ENCODE peak calls at places on chromosome 16, in six cellular contexts. One of them, this sample, is unnamed.

GRCh38 chr16:68367034-68367433 is 56.2 kb downstream of the PRMT7 start:
- DNase-seq in stimulated activated CD8-positive, alpha-beta memory T cell treated with anti-CD3 and anti-CD28 coated beads, Interleukin-4, amount 100 ng/mL, for 24 hours: no peak
- DNase-seq in amniotic epithelial cell: peak
- DNase-seq in skeletal muscle cell: no peak
- DNase-seq in NCI-H2081: peak
- DNase-seq in heart left ventricle: no peak
- DNase-seq in this sample: peak

GRCh38 chr16:9966569-9967157 is 215.6 kb downstream of the GRIN2A start:
- DNase-seq in stimulated activated CD8-positive, alpha-beta memory T cell treated with anti-CD3 and anti-CD28 coated beads, Interleukin-4, amount 100 ng/mL, for 24 hours: no peak
- DNase-seq in amniotic epithelial cell: no peak
- DNase-seq in skeletal muscle cell: no peak
- DNase-seq in NCI-H2081: no peak
- DNase-seq in heart left ventricle: no peak
- DNase-seq in this sample: peak

GRCh38 chr16:50310308-50311133 is 44.2 kb downstream of the ADCY7 start:
- DNase-seq in stimulated activated CD8-positive, alpha-beta memory T cell treated with anti-CD3 and anti-CD28 coated beads, Interleukin-4, amount 100 ng/mL, for 24 hours: no peak
- DNase-seq in amniotic epithelial cell: no peak
- DNase-seq in skeletal muscle cell: no peak
- DNase-seq in NCI-H2081: no peak
- DNase-seq in heart left ventricle: no peak
- DNase-seq in this sample: no peak

GRCh38 chr16:64437706-64438329 is 684.0 kb downstream of the CDH11 start:
- DNase-seq in stimulated activated CD8-positive, alpha-beta memory T cell treated with anti-CD3 and anti-CD28 coated beads, Interleukin-4, amount 100 ng/mL, for 24 hours: no peak
- DNase-seq in amniotic epithelial cell: peak
- DNase-seq in skeletal muscle cell: no peak
- DNase-seq in NCI-H2081: peak
- DNase-seq in heart left ventricle: no peak
- DNase-seq in this sample: no peak

GRCh38 chr16:74505011-74505410 is 83.7 kb upstream of the CLEC18B start:
- DNase-seq in stimulated activated CD8-positive, alpha-beta memory T cell treated with anti-CD3 and anti-CD28 coated beads, Interleukin-4, amount 100 ng/mL, for 24 hours: no peak
- DNase-seq in amniotic epithelial cell: no peak
- DNase-seq in skeletal muscle cell: no peak
- DNase-seq in NCI-H2081: no peak
- DNase-seq in heart left ventricle: no peak
- DNase-seq in this sample: no peak

GRCh38 chr16:337975-338575 is 14.4 kb downstream of the AXIN1 start:
- DNase-seq in stimulated activated CD8-positive, alpha-beta memory T cell treated with anti-CD3 and anti-CD28 coated beads, Interleukin-4, amount 100 ng/mL, for 24 hours: no peak
- DNase-seq in amniotic epithelial cell: no peak
- DNase-seq in skeletal muscle cell: no peak
- DNase-seq in NCI-H2081: no peak
- DNase-seq in heart left ventricle: no peak
- DNase-seq in this sample: no peak

GRCh38 chr16:68800257-68800875 is 43.0 kb upstream of the TANGO6 start:
- DNase-seq in stimulated activated CD8-positive, alpha-beta memory T cell treated with anti-CD3 and anti-CD28 coated beads, Interleukin-4, amount 100 ng/mL, for 24 hours: peak
- DNase-seq in amniotic epithelial cell: peak
- DNase-seq in skeletal muscle cell: no peak
- DNase-seq in NCI-H2081: peak
- DNase-seq in heart left ventricle: no peak
- DNase-seq in this sample: peak

GRCh38 chr16:27222499-27223225 is 19.3 kb downstream of the KDM8 start:
- DNase-seq in stimulated activated CD8-positive, alpha-beta memory T cell treated with anti-CD3 and anti-CD28 coated beads, Interleukin-4, amount 100 ng/mL, for 24 hours: no peak
- DNase-seq in amniotic epithelial cell: peak
- DNase-seq in skeletal muscle cell: peak
- DNase-seq in NCI-H2081: peak
- DNase-seq in heart left ventricle: peak
- DNase-seq in this sample: peak

GRCh38 chr16:30585022-30585399 is 486 bp downstream of the ZNF785 start:
- DNase-seq in stimulated activated CD8-positive, alpha-beta memory T cell treated with anti-CD3 and anti-CD28 coated beads, Interleukin-4, amount 100 ng/mL, for 24 hours: no peak
- DNase-seq in amniotic epithelial cell: no peak
- DNase-seq in skeletal muscle cell: no peak
- DNase-seq in NCI-H2081: no peak
- DNase-seq in heart left ventricle: no peak
- DNase-seq in this sample: no peak

GRCh38 chr16:87933140-87933495 is 3.2 kb downstream of the CA5A start:
- DNase-seq in stimulated activated CD8-positive, alpha-beta memory T cell treated with anti-CD3 and anti-CD28 coated beads, Interleukin-4, amount 100 ng/mL, for 24 hours: no peak
- DNase-seq in amniotic epithelial cell: no peak
- DNase-seq in skeletal muscle cell: no peak
- DNase-seq in NCI-H2081: no peak
- DNase-seq in heart left ventricle: no peak
- DNase-seq in this sample: no peak

GRCh38 chr16:66961065-66961744 is at the start of gene CES3:
- DNase-seq in stimulated activated CD8-positive, alpha-beta memory T cell treated with anti-CD3 and anti-CD28 coated beads, Interleukin-4, amount 100 ng/mL, for 24 hours: peak
- DNase-seq in amniotic epithelial cell: peak
- DNase-seq in skeletal muscle cell: no peak
- DNase-seq in NCI-H2081: peak
- DNase-seq in heart left ventricle: no peak
- DNase-seq in this sample: peak

GRCh38 chr16:8928467-8928957 is 35.2 kb downstream of the USP7 start:
- DNase-seq in stimulated activated CD8-positive, alpha-beta memory T cell treated with anti-CD3 and anti-CD28 coated beads, Interleukin-4, amount 100 ng/mL, for 24 hours: no peak
- DNase-seq in amniotic epithelial cell: peak
- DNase-seq in skeletal muscle cell: peak
- DNase-seq in NCI-H2081: no peak
- DNase-seq in heart left ventricle: no peak
- DNase-seq in this sample: no peak

GRCh38 chr16:559021-559380 is 1.2 kb upstream of the PRR35 start:
- DNase-seq in stimulated activated CD8-positive, alpha-beta memory T cell treated with anti-CD3 and anti-CD28 coated beads, Interleukin-4, amount 100 ng/mL, for 24 hours: no peak
- DNase-seq in amniotic epithelial cell: no peak
- DNase-seq in skeletal muscle cell: no peak
- DNase-seq in NCI-H2081: no peak
- DNase-seq in heart left ventricle: no peak
- DNase-seq in this sample: no peak

GRCh38 chr16:4067262-4068001 is 48.8 kb downstream of the ADCY9 start:
- DNase-seq in stimulated activated CD8-positive, alpha-beta memory T cell treated with anti-CD3 and anti-CD28 coated beads, Interleukin-4, amount 100 ng/mL, for 24 hours: no peak
- DNase-seq in amniotic epithelial cell: no peak
- DNase-seq in skeletal muscle cell: no peak
- DNase-seq in NCI-H2081: no peak
- DNase-seq in heart left ventricle: no peak
- DNase-seq in this sample: no peak

GRCh38 chr16:3503513-3503912 is 2.7 kb downstream of the CLUAP1 start:
- DNase-seq in stimulated activated CD8-positive, alpha-beta memory T cell treated with anti-CD3 and anti-CD28 coated beads, Interleukin-4, amount 100 ng/mL, for 24 hours: no peak
- DNase-seq in amniotic epithelial cell: no peak
- DNase-seq in skeletal muscle cell: no peak
- DNase-seq in NCI-H2081: no peak
- DNase-seq in heart left ventricle: no peak
- DNase-seq in this sample: no peak

GRCh38 chr16:54783226-54783625 is 147.4 kb upstream of the IRX5 start:
- DNase-seq in stimulated activated CD8-positive, alpha-beta memory T cell treated with anti-CD3 and anti-CD28 coated beads, Interleukin-4, amount 100 ng/mL, for 24 hours: no peak
- DNase-seq in amniotic epithelial cell: no peak
- DNase-seq in skeletal muscle cell: no peak
- DNase-seq in NCI-H2081: no peak
- DNase-seq in heart left ventricle: no peak
- DNase-seq in this sample: no peak

GRCh38 chr16:23072084-23072599 is 77.1 kb downstream of the USP31 start:
- DNase-seq in stimulated activated CD8-positive, alpha-beta memory T cell treated with anti-CD3 and anti-CD28 coated beads, Interleukin-4, amount 100 ng/mL, for 24 hours: no peak
- DNase-seq in amniotic epithelial cell: peak
- DNase-seq in skeletal muscle cell: peak
- DNase-seq in NCI-H2081: no peak
- DNase-seq in heart left ventricle: peak
- DNase-seq in this sample: peak

GRCh38 chr16:70561623-70562022 is 38.0 kb downstream of the SF3B3 start:
- DNase-seq in stimulated activated CD8-positive, alpha-beta memory T cell treated with anti-CD3 and anti-CD28 coated beads, Interleukin-4, amount 100 ng/mL, for 24 hours: no peak
- DNase-seq in amniotic epithelial cell: no peak
- DNase-seq in skeletal muscle cell: no peak
- DNase-seq in NCI-H2081: no peak
- DNase-seq in heart left ventricle: no peak
- DNase-seq in this sample: no peak

GRCh38 chr16:79437764-79438728 is 162.5 kb downstream of the MAF start:
- DNase-seq in stimulated activated CD8-positive, alpha-beta memory T cell treated with anti-CD3 and anti-CD28 coated beads, Interleukin-4, amount 100 ng/mL, for 24 hours: no peak
- DNase-seq in amniotic epithelial cell: peak
- DNase-seq in skeletal muscle cell: no peak
- DNase-seq in NCI-H2081: no peak
- DNase-seq in heart left ventricle: peak
- DNase-seq in this sample: no peak

GRCh38 chr16:20871258-20871657 is 28.9 kb downstream of the DCUN1D3 start:
- DNase-seq in stimulated activated CD8-positive, alpha-beta memory T cell treated with anti-CD3 and anti-CD28 coated beads, Interleukin-4, amount 100 ng/mL, for 24 hours: no peak
- DNase-seq in amniotic epithelial cell: no peak
- DNase-seq in skeletal muscle cell: no peak
- DNase-seq in NCI-H2081: no peak
- DNase-seq in heart left ventricle: no peak
- DNase-seq in this sample: no peak